ENCODE peak calls at places on chromosomes 7 and 10, in ten cellular contexts. A is cardiac fibroblast, Q is epithelial cell of proximal tubule, L is cardiac muscle cell, P is dorsolateral prefrontal cortex, M is pancreas, U is choroid plexus epithelial cell, D is stomach, H is spleen, I is DND-41. C is an unnamed sample.

GRCh38 chr10:65501259-65501658 is 1424.6 kb upstream of the LRRTM3 start:
- DNase-seq in I (no peak), H (no peak), P (no peak), U (no peak), M (no peak), L (no peak), Q (peak), D (no peak), A (no peak), C (no peak)

GRCh38 chr10:88390041-88390440 is 193.1 kb downstream of the RNLS start:
- DNase-seq in L (no peak), Q (no peak), P (no peak), I (no peak), D (no peak), U (no peak), A (no peak), H (no peak), M (no peak), C (no peak)

GRCh38 chr10:51389415-51390342 is 309.7 kb downstream of the CSTF2T start:
- DNase-seq in I (peak), P (peak), Q (peak), L (peak), A (peak), M (no peak), D (peak), H (no peak), U (peak), C (peak)

GRCh38 chr10:119199231-119199992 is 8.0 kb upstream of the GRK5 start:
- DNase-seq in Q (no peak), D (peak), U (peak), P (peak), H (no peak), M (no peak), I (peak), A (peak), L (peak), C (peak)

GRCh38 chr10:1230592-1231275 is 174.5 kb downstream of the WDR37 start:
- DNase-seq in A (no peak), Q (no peak), P (no peak), H (no peak), D (no peak), L (no peak), M (no peak), U (no peak), I (no peak), C (no peak)

GRCh38 chr7:117993377-117994003 is 120.2 kb upstream of the CTTNBP2 start:
- DNase-seq in I (peak), A (peak), Q (no peak), L (peak), P (peak), D (no peak), U (peak), H (no peak), M (no peak), C (peak)

GRCh38 chr10:132395704-132396494 is 1.1 kb upstream of the PWWP2B start:
- DNase-seq in M (peak), Q (no peak), U (peak), I (no peak), H (peak), A (peak), L (peak), D (peak), P (no peak), C (no peak)

GRCh38 chr10:10118131-10118530 is 899.5 kb upstream of the CELF2 start:
- DNase-seq in Q (no peak), M (no peak), H (no peak), A (no peak), P (no peak), U (no peak), L (no peak), D (no peak), I (no peak), C (no peak)

GRCh38 chr10:119654540-119654939 is 3.4 kb downstream of the BAG3 start:
- DNase-seq in A (no peak), Q (no peak), L (no peak), U (no peak), H (no peak), I (no peak), M (no peak), D (peak), P (no peak), C (peak)

GRCh38 chr10:29465384-29465783 is 169.4 kb downstream of the SVIL start:
- DNase-seq in H (no peak), Q (no peak), L (no peak), U (no peak), I (no peak), A (no peak), P (no peak), D (no peak), M (no peak), C (no peak)

GRCh38 chr7:130087364-130087763 is 17.0 kb downstream of the KLHDC10 start:
- DNase-seq in H (no peak), L (no peak), Q (no peak), D (no peak), M (no peak), U (no peak), I (no peak), P (no peak), A (no peak), C (peak)

GRCh38 chr10:50567384-50567783 is 56.4 kb downstream of the SGMS1 start:
- DNase-seq in D (peak), H (no peak), I (no peak), A (no peak), Q (no peak), U (no peak), L (no peak), P (peak), M (peak), C (no peak)

GRCh38 chr7:79050592-79050991 is 402.9 kb downstream of the MAGI2 start:
- DNase-seq in P (no peak), M (no peak), L (no peak), Q (no peak), U (peak), D (no peak), H (no peak), A (peak), I (no peak), C (peak)

GRCh38 chr10:109587366-109587765 is 335.9 kb downstream of the XPNPEP1 start:
- DNase-seq in I (no peak), L (no peak), M (no peak), Q (no peak), U (no peak), P (no peak), D (no peak), H (no peak), A (no peak), C (no peak)

GRCh38 chr10:125149278-125150047 is 10.9 kb downstream of the CTBP2 start:
- DNase-seq in I (no peak), L (no peak), D (peak), U (peak), M (no peak), P (no peak), Q (no peak), A (peak), H (no peak), C (peak)

GRCh38 chr7:47503283-47503682 is 78.6 kb downstream of the TNS3 start:
- DNase-seq in L (no peak), P (no peak), Q (peak), I (no peak), U (peak), D (no peak), A (peak), H (no peak), M (no peak), C (peak)

GRCh38 chr10:46217749-46218453 is 68.9 kb upstream of the ANTXRL start:
- DNase-seq in U (no peak), Q (no peak), P (peak), H (peak), M (no peak), I (no peak), A (no peak), L (no peak), D (no peak), C (no peak)

GRCh38 chr10:62560207-62560819 is 186.1 kb downstream of the ZNF365 start:
- DNase-seq in D (no peak), A (peak), P (no peak), M (no peak), I (no peak), L (no peak), H (no peak), U (peak), Q (no peak), C (peak)

DNA sequence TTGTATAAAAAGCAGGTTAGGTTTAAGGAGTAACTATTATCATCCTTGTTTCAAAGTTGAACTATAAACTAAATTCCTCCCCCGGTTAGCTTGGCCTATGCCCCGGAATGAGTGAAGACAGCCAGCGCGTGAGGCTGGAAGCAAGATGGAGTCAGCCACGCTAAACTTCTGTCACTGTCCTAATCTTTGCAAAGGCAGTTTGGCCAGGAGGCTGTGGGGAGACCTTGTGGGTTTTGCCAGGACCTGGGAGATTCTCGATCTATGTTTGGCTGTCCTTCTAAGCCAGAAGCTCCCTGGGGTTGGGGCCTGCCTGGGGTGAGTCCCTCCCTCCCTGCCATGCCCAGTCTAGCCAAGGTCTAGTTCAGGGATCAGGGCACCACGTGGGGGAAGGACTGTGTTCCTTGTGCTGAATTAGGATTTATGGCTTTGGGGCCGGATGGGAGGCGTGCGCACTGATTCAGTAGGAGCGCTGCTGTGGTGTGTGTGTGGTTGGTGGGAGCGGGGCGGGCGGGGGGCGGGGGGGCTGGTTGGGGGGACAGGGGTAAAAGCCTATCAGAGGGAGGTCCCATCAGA is 872 bp upstream of the GTF2IRD1 start:
- DNase-seq in P (no peak), I (no peak), A (no peak), M (no peak), D (no peak), Q (no peak), U (peak), L (no peak), H (no peak), C (peak)
- H3K4me3 ChIP-seq in P (peak), I (no peak), A (peak), M (no peak), D (peak), Q (peak), U (peak), L (no peak), H (peak), C (peak)

DNA sequence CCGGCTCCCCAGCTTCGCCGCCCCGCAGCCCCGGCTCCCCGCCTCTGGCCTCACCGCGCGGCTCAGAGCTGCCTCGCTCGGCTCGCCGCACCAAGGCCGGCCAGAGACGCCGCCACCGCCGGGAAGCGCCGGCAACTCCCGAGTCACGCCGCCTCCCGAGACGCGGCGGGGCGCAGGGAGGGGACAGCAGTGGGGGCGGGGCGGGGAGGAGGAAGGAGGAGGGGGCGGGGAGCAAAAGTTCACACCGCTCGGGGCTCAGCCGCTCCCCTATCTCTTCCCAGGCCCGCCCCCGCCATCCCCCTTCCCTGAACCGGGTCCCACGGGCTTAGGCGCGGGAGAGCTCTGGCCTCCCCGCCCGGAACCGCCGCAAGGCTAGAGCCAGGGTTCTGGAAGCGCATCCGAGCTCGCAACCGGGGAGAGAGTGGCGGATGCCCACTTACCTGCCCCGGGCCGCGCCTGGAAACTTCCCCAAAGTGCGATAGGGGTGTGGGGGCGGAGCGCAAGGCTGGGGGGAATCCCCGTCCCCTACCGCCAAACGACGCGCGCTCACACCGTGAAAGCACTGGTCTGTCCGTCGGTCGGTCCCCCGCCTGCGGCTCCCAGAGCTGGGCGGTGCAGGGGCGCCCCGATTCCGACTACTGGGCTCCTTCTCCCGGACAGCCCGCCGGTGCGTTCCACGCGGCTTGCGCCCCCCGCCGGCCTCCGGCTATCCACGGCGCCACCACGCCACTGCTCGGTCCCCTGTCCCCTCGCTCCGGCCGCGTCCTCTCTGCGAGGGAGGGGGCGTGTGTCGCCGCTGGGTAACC is 925 bp downstream of the CHST15 start:
- DNase-seq in I (peak), A (peak), M (peak), L (peak), H (peak), D (peak), P (no peak), Q (no peak), U (no peak), C (no peak)
- H3K4me3 ChIP-seq in I (peak), A (peak), M (peak), L (peak), H (peak), D (peak), P (peak), Q (peak), U (peak), C (peak)

GRCh38 chr10:6140965-6141295 is 52.1 kb downstream of the RBM17 start:
- DNase-seq in D (no peak), P (no peak), I (no peak), U (no peak), L (no peak), A (no peak), H (no peak), M (no peak), Q (no peak), C (no peak)
- H3K4me3 ChIP-seq in D (peak), P (no peak), I (no peak), U (peak), L (no peak), A (peak), H (peak), M (no peak), Q (peak), C (peak)

GRCh38 chr10:97686301-97686961 is 610 bp downstream of the AVPI1 start:
- DNase-seq in L (no peak), A (no peak), D (no peak), M (no peak), Q (no peak), P (no peak), H (no peak), U (no peak), I (no peak), C (no peak)

GRCh38 chr10:97684866-97685394 is 2.1 kb downstream of the AVPI1 start:
- DNase-seq in A (no peak), L (no peak), Q (no peak), H (no peak), P (no peak), M (no peak), I (no peak), D (no peak), U (peak), C (peak)

GRCh38 chr10:97682042-97682441 is 5.0 kb downstream of the AVPI1 start:
- DNase-seq in H (no peak), Q (no peak), A (no peak), M (no peak), I (no peak), U (no peak), P (no peak), L (no peak), D (no peak), C (no peak)

GRCh38 chr10:97685395-97685958 is 1.6 kb downstream of the AVPI1 start:
- DNase-seq in P (no peak), Q (no peak), H (no peak), D (peak), L (peak), M (no peak), U (peak), I (no peak), A (no peak), C (peak)

GRCh38 chr10:97683556-97684357 is 3.3 kb downstream of the AVPI1 start:
- DNase-seq in A (peak), I (no peak), D (peak), H (no peak), U (peak), M (no peak), L (no peak), P (no peak), Q (no peak), C (peak)
- H3K4me3 ChIP-seq in A (no peak), I (no peak), D (peak), H (peak), U (peak), M (no peak), L (no peak), P (peak), Q (peak), C (peak)

C was measured in fibroblast of the aortic adventitia.